ENCODE peak calls at places on chromosome 12, in nine cellular contexts. J, L, X, Z, C, T, B, U and M are unnamed samples.

GRCh38 chr12:5254703-5255102 is 177.2 kb upstream of the NTF3 start:
- DNase-seq in Z (no peak), U (no peak), T (no peak), B (no peak), C (no peak), X (no peak), J (no peak), L (no peak), M (no peak)

GRCh38 chr12:2537868-2538541 is 256.8 kb upstream of the FKBP4 start:
- DNase-seq in T (no peak), Z (no peak), B (no peak), C (no peak), U (no peak), J (no peak), L (no peak), X (no peak), M (no peak)

GRCh38 chr12:90770861-90771260 is 184.1 kb downstream of the CCER1 start:
- DNase-seq in U (no peak), B (no peak), Z (no peak), L (no peak), T (no peak), J (no peak), X (no peak), C (no peak), M (no peak)

GRCh38 chr12:21941522-21942376 is 523 bp upstream of the ABCC9 start:
- DNase-seq in T (no peak), J (peak), U (no peak), X (no peak), B (no peak), C (peak), L (peak), Z (peak), M (no peak)

GRCh38 chr12:57240069-57240921 is 10.7 kb downstream of the STAC3 start:
- DNase-seq in Z (no peak), C (no peak), U (no peak), J (peak), L (peak), B (peak), T (no peak), X (peak), M (peak)

GRCh38 chr12:61029516-61029915 is 1230.7 kb upstream of the USP15 start:
- DNase-seq in Z (no peak), X (no peak), B (no peak), T (no peak), L (no peak), J (no peak), C (no peak), U (no peak), M (no peak)

GRCh38 chr12:124686001-124686884 is 118.8 kb upstream of the NCOR2 start:
- DNase-seq in U (no peak), L (no peak), T (no peak), J (peak), C (no peak), X (no peak), B (peak), Z (no peak), M (no peak)

GRCh38 chr12:32273712-32274111 is 125.6 kb upstream of the FGD4 start:
- DNase-seq in L (no peak), Z (no peak), C (peak), X (peak), J (no peak), B (no peak), U (no peak), T (no peak), M (no peak)

GRCh38 chr12:13135336-13136178 is 32.1 kb upstream of the GSG1 start:
- DNase-seq in C (no peak), X (no peak), U (peak), T (peak), J (peak), B (peak), L (peak), Z (no peak), M (no peak)

DNA sequence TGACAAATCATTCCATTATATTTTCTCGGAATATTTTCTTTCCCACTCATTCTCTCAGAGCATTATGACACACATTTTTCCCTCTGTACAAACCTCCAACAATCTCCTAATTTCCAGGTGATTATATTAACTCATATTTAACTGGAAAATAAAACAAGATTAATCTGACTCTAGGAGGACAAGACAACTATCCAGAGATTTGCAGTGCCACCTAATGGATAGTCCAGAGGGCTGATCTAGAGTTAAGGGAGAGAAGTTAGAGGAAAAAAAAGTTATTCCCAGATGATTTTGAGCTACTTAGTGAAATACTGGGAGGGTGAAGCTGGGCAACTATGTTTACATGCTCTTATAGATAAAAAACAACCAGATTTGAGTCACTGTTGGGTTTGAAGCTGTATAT is 161.7 kb downstream of the ALX1 start:
- DNase-seq in C (no peak), L (peak), J (peak), T (no peak), X (no peak), U (no peak), Z (no peak), B (no peak), M (no peak)
- TF ChIP-seq CTCF in C (peak), L (peak), J (peak), T (peak), X (no peak), U (no peak), Z (no peak), B (peak), M (no peak)

DNA sequence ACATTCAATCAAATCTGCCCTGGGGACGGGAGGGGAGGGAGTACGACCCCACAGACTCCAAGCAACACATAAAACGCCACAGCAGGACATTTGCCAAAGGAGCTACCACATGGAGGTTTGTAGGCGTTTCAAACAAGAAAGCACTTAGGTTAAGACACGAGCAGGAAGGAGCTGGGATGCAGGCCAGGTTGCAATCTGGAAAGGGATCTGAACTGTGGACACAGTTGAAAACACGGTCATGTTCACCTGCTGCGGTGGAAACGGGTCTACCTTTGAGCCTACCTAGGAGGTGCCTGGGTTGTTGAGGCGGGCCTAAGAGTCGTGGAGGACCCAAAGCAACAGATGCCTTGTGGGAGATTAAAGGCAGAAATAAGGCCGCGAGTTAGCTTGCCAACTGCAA is 18.4 kb downstream of the PRKAB1 start:
- DNase-seq in C (no peak), L (no peak), J (no peak), Z (no peak), U (no peak), T (no peak), B (no peak), X (no peak), M (no peak)
- TF ChIP-seq CTCF in C (no peak), L (no peak), J (no peak), Z (no peak), U (no peak), T (no peak), B (no peak), X (no peak), M (no peak)

DNA sequence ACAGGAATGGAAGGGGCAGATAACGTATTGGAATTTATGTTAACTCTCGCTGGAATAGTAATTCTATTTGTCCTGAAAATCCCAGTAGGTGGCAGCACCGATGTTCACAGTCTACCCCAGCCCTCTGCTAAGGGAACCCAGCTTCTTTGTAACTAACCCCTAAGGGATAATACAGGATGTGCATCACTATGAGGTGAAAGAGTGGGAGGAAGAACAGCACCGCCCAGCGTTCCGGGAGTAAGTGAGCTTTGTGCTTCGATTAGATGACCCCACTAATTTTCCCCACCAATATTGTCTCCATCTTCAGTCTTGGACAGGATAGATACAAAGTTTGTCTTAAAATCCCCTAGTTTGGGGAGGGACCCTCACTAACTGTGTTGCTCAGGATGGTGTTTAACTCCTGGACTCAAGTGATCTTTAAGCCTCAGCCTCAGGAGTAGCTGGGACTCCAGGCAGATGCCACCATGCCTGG is 2.7 kb downstream of the SLC2A3 start:
- DNase-seq in J (peak), C (peak), X (peak), B (peak), L (peak), Z (peak), T (peak), U (peak), M (peak)
- TF ChIP-seq CTCF in J (peak), C (peak), X (peak), B (peak), L (peak), Z (peak), T (peak), U (peak), M (peak)

GRCh38 chr12:76786986-76787385 is 23.1 kb downstream of the ZDHHC17 start:
- DNase-seq in B (no peak), Z (no peak), L (no peak), U (no peak), J (no peak), X (no peak), C (no peak), T (no peak), M (no peak)

GRCh38 chr12:76787689-76788088 is 23.8 kb downstream of the ZDHHC17 start:
- DNase-seq in T (no peak), Z (no peak), B (no peak), C (no peak), J (no peak), X (no peak), U (no peak), L (no peak), M (no peak)

GRCh38 chr12:76792828-76793227 is 28.9 kb downstream of the ZDHHC17 start:
- DNase-seq in Z (no peak), B (no peak), C (no peak), U (no peak), J (no peak), X (no peak), L (no peak), T (no peak), M (no peak)

GRCh38 chr12:76789335-76790050 is 25.6 kb downstream of the ZDHHC17 start:
- DNase-seq in Z (no peak), B (no peak), C (no peak), X (no peak), T (no peak), J (no peak), U (no peak), L (no peak), M (no peak)

DNA sequence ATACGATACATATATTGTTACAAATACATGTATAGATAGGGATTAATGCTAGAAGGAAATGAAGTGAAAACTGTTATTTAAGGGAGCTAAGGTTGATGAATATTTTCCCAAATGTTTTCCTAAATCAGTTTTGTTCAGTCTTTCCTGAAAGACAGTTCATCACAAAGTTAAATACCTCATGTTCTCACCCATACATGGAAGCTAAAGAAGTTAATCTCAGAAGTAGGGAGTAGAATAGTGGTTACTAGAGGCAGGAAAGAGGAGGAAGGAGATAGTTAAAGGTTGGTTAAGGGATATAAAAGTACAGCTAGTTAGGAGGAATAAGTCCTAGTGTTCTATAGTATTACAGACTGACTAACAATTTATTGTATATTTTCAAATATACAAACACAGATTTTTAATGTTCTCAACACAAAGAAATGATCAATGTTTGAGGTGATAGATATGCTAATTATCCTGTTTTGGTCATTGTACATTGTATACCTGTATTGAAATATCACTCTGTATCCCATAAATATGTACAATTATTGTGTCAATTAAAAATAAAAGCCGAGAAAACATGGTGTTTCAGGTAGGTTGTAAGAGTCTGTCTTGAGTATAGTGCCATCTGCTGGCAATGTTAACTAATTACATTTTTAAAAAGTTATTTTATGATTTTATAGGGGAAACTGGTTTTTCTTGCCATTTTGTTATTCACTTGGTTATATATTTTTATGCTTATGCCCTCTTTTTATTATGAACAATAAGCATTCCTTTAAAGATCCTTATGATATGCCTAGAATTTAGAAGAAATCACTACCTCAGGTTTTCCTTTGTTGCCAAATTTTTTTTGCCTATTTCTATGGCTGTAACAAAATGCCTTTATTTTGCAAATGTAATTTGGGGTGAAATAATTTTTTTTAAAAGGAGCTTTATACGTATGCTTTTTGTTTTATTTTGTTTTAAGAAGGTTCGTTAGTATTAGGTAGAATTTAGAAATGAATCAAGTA is 26.9 kb downstream of the ZDHHC17 start:
- DNase-seq in U (no peak), T (no peak), X (no peak), L (peak), C (no peak), J (peak), Z (no peak), B (peak), M (no peak)
- TF ChIP-seq CTCF in U (peak), T (peak), X (peak), L (peak), C (peak), J (peak), Z (peak), B (peak), M (peak)

GRCh38 chr12:121953293-121953692 is 34.9 kb downstream of the CFAP251 start:
- DNase-seq in B (no peak), Z (no peak), C (no peak), X (no peak), U (no peak), J (no peak), T (no peak), L (no peak), M (no peak)
- TF ChIP-seq CTCF in B (no peak), Z (no peak), C (no peak), X (no peak), U (no peak), J (no peak), T (no peak), L (no peak), M (no peak)

DNA sequence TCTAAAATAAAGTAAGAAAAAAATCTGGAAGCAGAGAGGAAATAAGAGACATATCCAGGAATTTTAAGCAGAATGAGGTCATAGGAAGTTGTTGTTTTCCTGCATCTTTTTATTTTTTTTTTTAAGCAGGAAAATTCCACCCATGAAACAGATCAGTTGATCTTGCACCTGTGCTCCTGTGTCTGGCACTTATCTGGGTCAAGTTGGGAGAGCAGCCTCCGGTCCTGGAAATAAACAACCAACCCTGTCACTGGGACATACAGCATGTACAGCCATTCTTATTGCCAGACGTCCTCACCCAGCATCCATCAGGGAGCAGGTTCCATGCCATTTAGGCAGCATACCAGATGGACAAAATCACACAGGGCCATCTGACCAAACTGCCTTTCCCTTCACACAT is 266.0 kb upstream of the BTG1 start:
- DNase-seq in J (no peak), Z (no peak), U (no peak), T (no peak), B (no peak), X (no peak), C (no peak), L (no peak), M (no peak)
- TF ChIP-seq CTCF in J (no peak), Z (no peak), U (no peak), T (no peak), B (no peak), X (no peak), C (no peak), L (no peak), M (no peak)

GRCh38 chr12:52766351-52767019 is 10.7 kb downstream of the KRT76 start:
- DNase-seq in Z (no peak), U (no peak), B (no peak), T (no peak), C (no peak), X (no peak), J (no peak), L (no peak), M (no peak)
- TF ChIP-seq CTCF in Z (no peak), U (no peak), B (no peak), T (no peak), C (no peak), X (no peak), J (no peak), L (no peak), M (no peak)

GRCh38 chr12:119649202-119649808 is 18.6 kb upstream of the PRKAB1 start:
- DNase-seq in U (no peak), J (peak), C (no peak), B (no peak), X (no peak), Z (no peak), L (peak), T (no peak), M (no peak)
- TF ChIP-seq CTCF in U (peak), J (peak), C (peak), B (peak), X (peak), Z (peak), L (peak), T (peak), M (peak)

DNA sequence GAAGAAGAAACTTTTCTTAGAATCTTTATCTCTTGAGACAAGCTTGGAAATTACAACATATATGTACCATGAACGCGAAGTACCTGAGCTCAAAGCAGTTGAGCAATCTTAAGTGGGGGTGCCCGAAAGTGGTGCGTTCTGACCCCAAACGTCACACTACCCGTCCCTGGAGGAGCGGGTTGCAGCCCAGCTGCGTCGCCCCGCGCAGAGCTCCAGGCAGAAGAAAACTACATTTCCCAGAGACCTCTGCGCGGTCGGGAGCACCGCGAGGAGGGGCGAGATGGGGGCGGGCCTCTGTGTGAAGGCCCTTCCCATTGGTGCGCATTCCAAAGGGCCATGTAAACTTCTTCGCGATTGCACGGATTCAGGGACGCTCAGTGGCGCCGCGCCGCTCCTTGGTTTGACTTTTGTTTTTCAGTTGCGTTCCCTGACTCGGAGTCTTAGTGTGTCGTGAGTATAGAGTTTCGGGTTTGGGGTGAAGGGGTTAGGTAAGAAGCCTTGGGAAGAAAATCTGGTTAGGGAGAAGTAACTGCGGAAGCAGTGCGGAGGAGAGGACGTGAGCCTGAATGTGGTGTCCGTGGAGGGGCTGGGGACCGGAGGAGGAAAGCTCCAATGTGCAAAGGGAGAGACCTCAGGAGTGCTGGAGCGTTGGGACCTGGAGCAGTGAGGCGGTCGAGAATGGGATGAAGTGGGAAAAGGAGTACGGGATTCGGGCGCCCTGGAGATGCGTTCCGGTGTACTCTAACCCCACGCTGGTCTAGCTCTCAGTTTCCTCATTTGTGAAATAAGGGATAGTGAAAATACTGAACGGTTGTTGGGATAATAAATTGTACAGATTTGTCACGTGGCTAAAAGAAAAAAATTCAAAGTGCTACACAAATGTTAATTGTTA is at the start of gene CCDC77:
- DNase-seq in J (peak), B (peak), C (peak), T (peak), Z (peak), X (peak), L (peak), U (peak), M (peak)
- TF ChIP-seq CTCF in J (peak), B (no peak), C (peak), T (peak), Z (peak), X (peak), L (peak), U (no peak), M (no peak)